ENCODE peak calls at places on chromosomes 1 and 21, in eight cellular contexts. M, T, R, C, H, J, B and P are unnamed samples.
A peak's percentile ranks its signal among the peaks of the same experiment; 100 is the strongest.

GRCh38 chr21:36747815-36748381 is 49.0 kb downstream of the SIM2 start:
- DNase-seq in M (peak; percentile 73), T (no peak), R (peak; percentile 75), C (no peak), H (no peak), J (peak; percentile 25), B (peak; percentile 33), P (no peak)

GRCh38 chr1:97145321-97145956 is 423.9 kb downstream of the PTBP2 start:
- DNase-seq in M (no peak), T (no peak), R (no peak), C (no peak), H (no peak), J (no peak), B (peak; percentile 77), P (no peak)

GRCh38 chr1:213162338-213162737 is 111.3 kb downstream of the RPS6KC1 start:
- DNase-seq in M (no peak), T (no peak), R (no peak), C (no peak), H (no peak), J (no peak), B (peak; percentile 79), P (no peak)

GRCh38 chr1:214220891-214221290 is 60.1 kb upstream of the SMYD2 start:
- DNase-seq in M (no peak), T (no peak), R (no peak), C (no peak), H (no peak), J (no peak), B (no peak), P (no peak)

GRCh38 chr1:162458206-162458605 is 39.4 kb upstream of the UHMK1 start:
- DNase-seq in M (no peak), T (no peak), R (no peak), C (no peak), H (no peak), J (no peak), B (no peak), P (no peak)

GRCh38 chr1:208047476-208047934 is 136.6 kb upstream of the CD34 start:
- DNase-seq in M (peak; percentile 92), T (no peak), R (no peak), C (no peak), H (no peak), J (no peak), B (peak; percentile 23), P (no peak)

GRCh38 chr1:181089017-181089776 is 697 bp downstream of the IER5 start:
- DNase-seq in M (no peak), T (no peak), R (peak; percentile 46), C (no peak), H (no peak), J (no peak), B (no peak), P (peak; percentile 36)

GRCh38 chr1:234885601-234886000 is 243.0 kb downstream of the TOMM20 start:
- DNase-seq in M (no peak), T (no peak), R (no peak), C (no peak), H (no peak), J (no peak), B (no peak), P (no peak)

GRCh38 chr1:42137766-42138165 is 15.4 kb upstream of the GUCA2B start:
- DNase-seq in M (no peak), T (no peak), R (no peak), C (no peak), H (no peak), J (no peak), B (no peak), P (no peak)

GRCh38 chr1:30144831-30145230 is 578.6 kb downstream of the MATN1 start:
- DNase-seq in M (no peak), T (no peak), R (no peak), C (no peak), H (no peak), J (no peak), B (no peak), P (no peak)